ENCODE peak calls at places on chromosome 6, in seven cellular contexts. One of them, this sample, is unnamed.

GRCh38 chr6:27297857-27298730 is 14.0 kb downstream of the POM121L2 start:
- DNase-seq in testis: no peak
- DNase-seq in K562: peak
- DNase-seq in Peyer's patch: no peak
- DNase-seq in transverse colon: no peak
- DNase-seq in heart left ventricle: no peak
- DNase-seq in A549: peak
- DNase-seq in this sample: peak

GRCh38 chr6:67300430-67301040 is 1334.5 kb upstream of the ADGRB3 start:
- DNase-seq in testis: no peak
- DNase-seq in K562: no peak
- DNase-seq in Peyer's patch: no peak
- DNase-seq in transverse colon: no peak
- DNase-seq in heart left ventricle: no peak
- DNase-seq in A549: no peak
- DNase-seq in this sample: no peak

GRCh38 chr6:96811136-96811535 is 26.1 kb downstream of the GPR63 start:
- DNase-seq in testis: no peak
- DNase-seq in K562: no peak
- DNase-seq in Peyer's patch: no peak
- DNase-seq in transverse colon: no peak
- DNase-seq in heart left ventricle: no peak
- DNase-seq in A549: no peak
- DNase-seq in this sample: no peak

GRCh38 chr6:31576897-31577341 is 1.6 kb downstream of the TNF start:
- DNase-seq in testis: no peak
- DNase-seq in K562: no peak
- DNase-seq in Peyer's patch: peak
- DNase-seq in transverse colon: peak
- DNase-seq in heart left ventricle: no peak
- DNase-seq in A549: no peak
- DNase-seq in this sample: no peak

GRCh38 chr6:93420163-93420806 is 926 bp upstream of the EPHA7 start:
- DNase-seq in testis: no peak
- DNase-seq in K562: no peak
- DNase-seq in Peyer's patch: no peak
- DNase-seq in transverse colon: no peak
- DNase-seq in heart left ventricle: no peak
- DNase-seq in A549: no peak
- DNase-seq in this sample: no peak

GRCh38 chr6:27178001-27178730 is 69.3 kb upstream of the PRSS16 start:
- DNase-seq in testis: peak
- DNase-seq in K562: no peak
- DNase-seq in Peyer's patch: peak
- DNase-seq in transverse colon: peak
- DNase-seq in heart left ventricle: peak
- DNase-seq in A549: peak
- DNase-seq in this sample: peak

GRCh38 chr6:72857791-72858190 is 235.9 kb downstream of the KCNQ5 start:
- DNase-seq in testis: no peak
- DNase-seq in K562: no peak
- DNase-seq in Peyer's patch: no peak
- DNase-seq in transverse colon: no peak
- DNase-seq in heart left ventricle: no peak
- DNase-seq in A549: no peak
- DNase-seq in this sample: no peak

GRCh38 chr6:15528870-15529269 is 134.0 kb downstream of the DTNBP1 start:
- DNase-seq in testis: no peak
- DNase-seq in K562: no peak
- DNase-seq in Peyer's patch: no peak
- DNase-seq in transverse colon: no peak
- DNase-seq in heart left ventricle: no peak
- DNase-seq in A549: no peak
- DNase-seq in this sample: no peak

GRCh38 chr6:161048636-161049035 is 57.1 kb downstream of the MAP3K4 start:
- DNase-seq in testis: no peak
- DNase-seq in K562: no peak
- DNase-seq in Peyer's patch: no peak
- DNase-seq in transverse colon: no peak
- DNase-seq in heart left ventricle: no peak
- DNase-seq in A549: no peak
- DNase-seq in this sample: no peak

GRCh38 chr6:10951675-10952282 is 64.9 kb downstream of the SYCP2L start:
- DNase-seq in testis: no peak
- DNase-seq in K562: peak
- DNase-seq in Peyer's patch: no peak
- DNase-seq in transverse colon: no peak
- DNase-seq in heart left ventricle: no peak
- DNase-seq in A549: peak
- DNase-seq in this sample: peak

GRCh38 chr6:94736231-94736630 is 841.1 kb upstream of the MANEA start:
- DNase-seq in testis: no peak
- DNase-seq in K562: no peak
- DNase-seq in Peyer's patch: no peak
- DNase-seq in transverse colon: no peak
- DNase-seq in heart left ventricle: no peak
- DNase-seq in A549: no peak
- DNase-seq in this sample: no peak

GRCh38 chr6:131654326-131654725 is 17.2 kb downstream of the ENPP3 start:
- DNase-seq in testis: no peak
- DNase-seq in K562: no peak
- DNase-seq in Peyer's patch: no peak
- DNase-seq in transverse colon: no peak
- DNase-seq in heart left ventricle: no peak
- DNase-seq in A549: no peak
- DNase-seq in this sample: no peak

GRCh38 chr6:109236140-109237081 is 141.1 kb downstream of the CEP57L1 start:
- DNase-seq in testis: peak
- DNase-seq in K562: peak
- DNase-seq in Peyer's patch: no peak
- DNase-seq in transverse colon: peak
- DNase-seq in heart left ventricle: no peak
- DNase-seq in A549: peak
- DNase-seq in this sample: peak

GRCh38 chr6:29892696-29893095 is 49.6 kb upstream of the HLA-A start:
- DNase-seq in testis: no peak
- DNase-seq in K562: no peak
- DNase-seq in Peyer's patch: no peak
- DNase-seq in transverse colon: no peak
- DNase-seq in heart left ventricle: no peak
- DNase-seq in A549: no peak
- DNase-seq in this sample: no peak

GRCh38 chr6:138795809-138796469 is at the start of gene ECT2L:
- DNase-seq in testis: peak
- DNase-seq in K562: no peak
- DNase-seq in Peyer's patch: no peak
- DNase-seq in transverse colon: peak
- DNase-seq in heart left ventricle: peak
- DNase-seq in A549: no peak
- DNase-seq in this sample: peak

GRCh38 chr6:14703586-14703985 is 542.3 kb upstream of the JARID2 start:
- DNase-seq in testis: no peak
- DNase-seq in K562: no peak
- DNase-seq in Peyer's patch: no peak
- DNase-seq in transverse colon: no peak
- DNase-seq in heart left ventricle: no peak
- DNase-seq in A549: no peak
- DNase-seq in this sample: no peak

GRCh38 chr6:73803562-73804221 is 107.7 kb downstream of the CD109 start:
- DNase-seq in testis: peak
- DNase-seq in K562: peak
- DNase-seq in Peyer's patch: no peak
- DNase-seq in transverse colon: peak
- DNase-seq in heart left ventricle: no peak
- DNase-seq in A549: peak
- DNase-seq in this sample: peak

GRCh38 chr6:27541212-27541931 is 68.5 kb upstream of the ZNF184 start:
- DNase-seq in testis: no peak
- DNase-seq in K562: peak
- DNase-seq in Peyer's patch: no peak
- DNase-seq in transverse colon: no peak
- DNase-seq in heart left ventricle: no peak
- DNase-seq in A549: peak
- DNase-seq in this sample: peak

GRCh38 chr6:113642714-113643442 is 214.3 kb upstream of the MARCKS start:
- DNase-seq in testis: peak
- DNase-seq in K562: peak
- DNase-seq in Peyer's patch: peak
- DNase-seq in transverse colon: peak
- DNase-seq in heart left ventricle: peak
- DNase-seq in A549: peak
- DNase-seq in this sample: peak

GRCh38 chr6:3538536-3538935 is 81.7 kb upstream of the SLC22A23 start:
- DNase-seq in testis: no peak
- DNase-seq in K562: no peak
- DNase-seq in Peyer's patch: no peak
- DNase-seq in transverse colon: no peak
- DNase-seq in heart left ventricle: no peak
- DNase-seq in A549: no peak
- DNase-seq in this sample: no peak

GRCh38 chr6:105875974-105876640 is 210.0 kb upstream of the PRDM1 start:
- DNase-seq in testis: no peak
- DNase-seq in K562: no peak
- DNase-seq in Peyer's patch: no peak
- DNase-seq in transverse colon: no peak
- DNase-seq in heart left ventricle: no peak
- DNase-seq in A549: no peak
- DNase-seq in this sample: no peak

GRCh38 chr6:46453756-46454316 is 37.4 kb downstream of the RCAN2 start:
- DNase-seq in testis: no peak
- DNase-seq in K562: no peak
- DNase-seq in Peyer's patch: no peak
- DNase-seq in transverse colon: no peak
- DNase-seq in heart left ventricle: no peak
- DNase-seq in A549: no peak
- DNase-seq in this sample: no peak

GRCh38 chr6:117591405-117591804 is 10.9 kb downstream of the GOPC start:
- DNase-seq in testis: no peak
- DNase-seq in K562: no peak
- DNase-seq in Peyer's patch: no peak
- DNase-seq in transverse colon: no peak
- DNase-seq in heart left ventricle: no peak
- DNase-seq in A549: no peak
- DNase-seq in this sample: peak

GRCh38 chr6:33077908-33078307 is 2.1 kb downstream of the HLA-DPB1 start:
- DNase-seq in testis: no peak
- DNase-seq in K562: no peak
- DNase-seq in Peyer's patch: no peak
- DNase-seq in transverse colon: no peak
- DNase-seq in heart left ventricle: peak
- DNase-seq in A549: no peak
- DNase-seq in this sample: no peak
- TF ChIP-seq POLR2A in testis: no peak
- TF ChIP-seq POLR2A in K562: no peak
- TF ChIP-seq POLR2A in Peyer's patch: no peak
- TF ChIP-seq POLR2A in transverse colon: no peak
- TF ChIP-seq POLR2A in heart left ventricle: no peak
- TF ChIP-seq POLR2A in A549: no peak
- TF ChIP-seq POLR2A in this sample: no peak

GRCh38 chr6:145814501-145815350 is at the start of gene FBXO30:
- DNase-seq in testis: peak
- DNase-seq in K562: peak
- DNase-seq in Peyer's patch: peak
- DNase-seq in transverse colon: peak
- DNase-seq in heart left ventricle: peak
- DNase-seq in A549: peak
- DNase-seq in this sample: peak
- TF ChIP-seq POLR2A in testis: peak
- TF ChIP-seq POLR2A in K562: peak
- TF ChIP-seq POLR2A in Peyer's patch: peak
- TF ChIP-seq POLR2A in transverse colon: peak
- TF ChIP-seq POLR2A in heart left ventricle: peak
- TF ChIP-seq POLR2A in A549: peak
- TF ChIP-seq POLR2A in this sample: peak

GRCh38 chr6:88044530-88044929 is 3.1 kb upstream of the SPACA1 start:
- DNase-seq in testis: no peak
- DNase-seq in K562: no peak
- DNase-seq in Peyer's patch: no peak
- DNase-seq in transverse colon: no peak
- DNase-seq in heart left ventricle: no peak
- DNase-seq in A549: no peak
- DNase-seq in this sample: no peak

GRCh38 chr6:88047510-88048150 is at the start of gene SPACA1:
- DNase-seq in testis: peak
- DNase-seq in K562: no peak
- DNase-seq in Peyer's patch: no peak
- DNase-seq in transverse colon: no peak
- DNase-seq in heart left ventricle: no peak
- DNase-seq in A549: no peak
- DNase-seq in this sample: no peak

GRCh38 chr6:88048556-88048955 is 915 bp downstream of the SPACA1 start:
- DNase-seq in testis: no peak
- DNase-seq in K562: no peak
- DNase-seq in Peyer's patch: no peak
- DNase-seq in transverse colon: peak
- DNase-seq in heart left ventricle: no peak
- DNase-seq in A549: no peak
- DNase-seq in this sample: no peak

GRCh38 chr6:88050140-88050818 is 2.6 kb downstream of the SPACA1 start:
- DNase-seq in testis: no peak
- DNase-seq in K562: no peak
- DNase-seq in Peyer's patch: no peak
- DNase-seq in transverse colon: no peak
- DNase-seq in heart left ventricle: no peak
- DNase-seq in A549: no peak
- DNase-seq in this sample: no peak

DNA sequence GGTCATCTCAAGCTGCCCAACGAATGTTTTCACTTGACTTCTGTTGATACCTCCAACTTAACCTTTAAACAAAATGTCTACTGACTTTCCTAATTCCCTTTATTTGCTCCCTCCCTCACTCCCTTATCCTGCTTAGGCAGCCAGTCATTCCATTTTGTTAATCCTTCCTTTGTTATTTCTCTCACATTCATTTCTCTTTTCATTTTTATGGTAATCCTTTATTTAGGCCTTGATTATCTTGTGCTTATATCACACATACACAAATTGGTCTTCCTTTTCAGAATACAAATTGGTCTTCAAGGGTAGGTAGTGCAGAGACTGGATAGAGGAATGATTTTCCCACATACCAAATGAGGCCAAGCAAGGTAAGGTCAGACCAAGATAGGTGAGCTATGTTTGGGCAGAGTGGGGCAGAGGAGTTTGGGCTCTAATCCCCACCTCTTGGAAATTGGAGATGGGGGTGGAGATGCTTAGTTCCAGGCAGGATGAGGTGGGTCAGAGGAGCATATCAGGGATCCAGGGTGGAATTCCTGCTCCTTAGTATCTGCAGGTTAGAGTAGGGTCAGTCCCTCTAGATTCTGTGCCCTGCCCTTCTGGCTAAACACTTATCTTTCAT is 2.0 kb upstream of the SPACA1 start:
- DNase-seq in testis: no peak
- DNase-seq in K562: no peak
- DNase-seq in Peyer's patch: no peak
- DNase-seq in transverse colon: no peak
- DNase-seq in heart left ventricle: no peak
- DNase-seq in A549: no peak
- DNase-seq in this sample: no peak
- TF ChIP-seq POLR2A in testis: no peak
- TF ChIP-seq POLR2A in K562: no peak
- TF ChIP-seq POLR2A in Peyer's patch: no peak
- TF ChIP-seq POLR2A in transverse colon: no peak
- TF ChIP-seq POLR2A in heart left ventricle: no peak
- TF ChIP-seq POLR2A in A549: no peak
- TF ChIP-seq POLR2A in this sample: no peak

GRCh38 chr6:44002591-44003344 is 124.5 kb downstream of the MRPL14 start:
- DNase-seq in testis: peak
- DNase-seq in K562: no peak
- DNase-seq in Peyer's patch: peak
- DNase-seq in transverse colon: peak
- DNase-seq in heart left ventricle: peak
- DNase-seq in A549: peak
- DNase-seq in this sample: peak
- TF ChIP-seq POLR2A in testis: no peak
- TF ChIP-seq POLR2A in K562: no peak
- TF ChIP-seq POLR2A in Peyer's patch: no peak
- TF ChIP-seq POLR2A in transverse colon: no peak
- TF ChIP-seq POLR2A in heart left ventricle: no peak
- TF ChIP-seq POLR2A in A549: no peak
- TF ChIP-seq POLR2A in this sample: peak